ENCODE peak calls at places on chromosomes 13 and 19, in eight cellular contexts. N, H, I, S, V, X, Q and O are unnamed samples.

GRCh38 chr13:49935171-49936084 is 712 bp downstream of the SPRYD7 start:
- DNase-seq in N (peak; percentile 57), H (peak; percentile 82), I (no peak), S (peak; percentile 30), V (peak; percentile 55), X (peak; percentile 51), Q (no peak), O (peak; percentile 33)

GRCh38 chr19:51531349-51532315 is at the start of gene SIGLEC6:
- DNase-seq in N (no peak), H (no peak), I (peak; percentile 25), S (no peak), V (peak; percentile 41), X (no peak), Q (no peak), O (peak; percentile 45)

GRCh38 chr13:89923731-89924130 is 1423.8 kb upstream of the MIR17HG start:
- DNase-seq in N (peak; percentile 14), H (no peak), I (no peak), S (no peak), V (no peak), X (peak; percentile 81), Q (no peak), O (no peak)

GRCh38 chr13:106151056-106151699 is 384.3 kb downstream of the EFNB2 start:
- DNase-seq in N (peak; percentile 100), H (no peak), I (no peak), S (peak; percentile 35), V (no peak), X (peak; percentile 94), Q (no peak), O (no peak)

GRCh38 chr19:5054551-5055456 is 85.9 kb downstream of the KDM4B start:
- DNase-seq in N (no peak), H (no peak), I (no peak), S (no peak), V (peak; percentile 71), X (no peak), Q (no peak), O (peak; percentile 62)

GRCh38 chr13:34017231-34017630 is 199.3 kb downstream of the RFC3 start:
- DNase-seq in N (no peak), H (no peak), I (no peak), S (no peak), V (no peak), X (no peak), Q (no peak), O (no peak)

GRCh38 chr19:10503002-10503789 is at the start of gene KEAP1:
- DNase-seq in N (no peak), H (peak; percentile 84), I (no peak), S (peak; percentile 29), V (peak; percentile 61), X (peak; percentile 36), Q (no peak), O (peak; percentile 75)

GRCh38 chr13:51148952-51149573 is 38.0 kb upstream of the C13orf42 start:
- DNase-seq in N (peak; percentile 47), H (no peak), I (no peak), S (no peak), V (no peak), X (peak; percentile 68), Q (no peak), O (peak; percentile 33)

GRCh38 chr13:97372929-97373328 is 61.0 kb upstream of the RAP2A start:
- DNase-seq in N (no peak), H (no peak), I (no peak), S (no peak), V (no peak), X (no peak), Q (no peak), O (no peak)

GRCh38 chr13:102234618-102235017 is 167.2 kb downstream of the FGF14 start:
- DNase-seq in N (no peak), H (no peak), I (no peak), S (no peak), V (no peak), X (no peak), Q (no peak), O (no peak)

GRCh38 chr13:112737329-112737728 is 47.5 kb downstream of the ATP11A start:
- DNase-seq in N (no peak), H (peak; percentile 39), I (no peak), S (no peak), V (no peak), X (no peak), Q (no peak), O (no peak)

GRCh38 chr13:33855371-33855895 is 37.5 kb downstream of the RFC3 start:
- DNase-seq in N (no peak), H (no peak), I (no peak), S (no peak), V (no peak), X (no peak), Q (no peak), O (no peak)

GRCh38 chr13:100128373-100128772 is 39.5 kb downstream of the PCCA start:
- DNase-seq in N (peak; percentile 93), H (no peak), I (no peak), S (peak; percentile 10), V (no peak), X (peak; percentile 80), Q (no peak), O (no peak)

GRCh38 chr19:31286491-31286890 is 62.7 kb downstream of the TSHZ3 start:
- DNase-seq in N (no peak), H (no peak), I (no peak), S (no peak), V (no peak), X (no peak), Q (no peak), O (no peak)

GRCh38 chr13:86464193-86464592 is 665.0 kb upstream of the SLITRK6 start:
- DNase-seq in N (no peak), H (no peak), I (no peak), S (no peak), V (no peak), X (peak; percentile 20), Q (no peak), O (no peak)

GRCh38 chr19:12350890-12351197 is 14.6 kb downstream of the ZNF442 start:
- DNase-seq in N (no peak), H (no peak), I (no peak), S (no peak), V (no peak), X (peak; percentile 5), Q (no peak), O (no peak)

GRCh38 chr13:39616087-39616694 is 13.2 kb upstream of the LHFPL6 start:
- DNase-seq in N (peak; percentile 29), H (no peak), I (no peak), S (peak; percentile 53), V (peak; percentile 24), X (peak; percentile 79), Q (no peak), O (peak; percentile 36)

DNA sequence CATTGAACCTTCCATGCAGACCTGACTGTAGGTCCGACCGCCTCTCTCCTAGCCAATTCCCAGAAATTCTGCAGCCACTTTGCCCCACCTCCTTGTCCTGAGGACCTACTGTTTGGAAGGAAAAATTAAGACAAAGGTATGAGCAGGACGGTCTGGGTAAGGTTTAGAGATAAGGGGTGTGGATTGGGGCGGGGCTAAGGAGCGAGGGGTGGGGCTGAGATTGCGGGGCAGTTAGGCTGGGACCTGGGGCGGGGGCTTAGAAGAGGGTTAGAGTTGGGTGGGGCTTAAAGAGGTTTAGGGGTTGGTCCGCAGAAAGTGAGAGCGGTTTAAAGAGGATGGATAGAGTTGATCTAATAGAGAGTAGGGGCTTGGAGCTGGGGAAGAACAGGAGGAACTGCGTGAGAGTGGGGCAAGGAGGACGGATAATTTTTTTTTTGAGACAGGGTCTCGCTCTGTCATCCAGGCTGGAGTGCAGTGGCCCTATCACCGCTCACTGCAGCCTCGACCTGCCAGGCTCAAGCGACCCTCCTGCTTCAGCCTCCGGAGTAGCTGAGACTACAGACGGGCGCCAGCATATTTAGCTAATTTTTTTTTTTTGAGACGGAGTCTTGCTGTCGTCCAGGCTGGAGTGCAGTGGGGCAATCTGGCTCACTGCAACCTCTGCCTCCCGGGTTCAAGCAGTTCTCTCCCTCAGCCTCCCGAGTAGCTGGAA is 1.7 kb upstream of the ZNF865 start:
- DNase-seq in N (no peak), H (no peak), I (no peak), S (no peak), V (no peak), X (no peak), Q (no peak), O (no peak)
- H3K27ac ChIP-seq in N (no peak overlapping the region), H (no peak overlapping the region), I (no peak overlapping the region), S (peak overlapping the region; percentile 95), V (no peak overlapping the region), X (no peak overlapping the region), Q (peak overlapping the region; percentile 51), O (peak overlapping the region; percentile 98)

DNA sequence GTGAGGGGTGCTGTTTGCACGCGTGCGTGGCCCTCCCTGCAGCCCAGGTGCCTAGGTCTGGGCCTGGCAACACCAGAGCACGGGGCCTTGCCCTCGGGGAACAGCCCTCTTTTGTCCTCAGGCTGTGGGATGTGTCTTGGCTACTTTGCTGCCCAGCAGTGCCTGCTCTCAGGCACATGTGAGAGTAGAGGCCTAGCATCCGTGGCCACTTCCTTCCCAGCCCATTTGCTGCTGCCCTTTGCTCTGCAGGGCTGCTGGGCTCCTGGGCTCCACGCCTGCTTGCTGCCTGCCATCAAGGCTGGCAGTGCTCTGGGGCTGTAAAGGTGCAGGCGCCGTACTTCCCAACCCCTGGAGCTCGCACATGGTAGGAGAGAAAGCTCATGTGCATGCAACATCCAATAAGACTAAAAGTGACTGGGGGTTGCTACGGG is 46.6 kb downstream of the CAPN12 start:
- DNase-seq in N (no peak), H (no peak), I (no peak), S (no peak), V (no peak), X (no peak), Q (no peak), O (no peak)
- H3K4me1 ChIP-seq in N (peaks cover 41% of the 10 kb centered on the region), H (peaks cover 2% of the 10 kb centered on the region), I (peaks cover 47% of the 10 kb centered on the region), S (peaks cover 98% of the 10 kb centered on the region), V (peaks cover 56% of the 10 kb centered on the region), X (peaks cover 34% of the 10 kb centered on the region), Q (peaks cover 100% of the 10 kb centered on the region), O (peaks cover 21% of the 10 kb centered on the region)

GRCh38 chr13:80690208-80690607 is 349.3 kb upstream of the SPRY2 start:
- DNase-seq in N (no peak), H (no peak), I (no peak), S (no peak), V (no peak), X (no peak), Q (no peak), O (no peak)

DNA sequence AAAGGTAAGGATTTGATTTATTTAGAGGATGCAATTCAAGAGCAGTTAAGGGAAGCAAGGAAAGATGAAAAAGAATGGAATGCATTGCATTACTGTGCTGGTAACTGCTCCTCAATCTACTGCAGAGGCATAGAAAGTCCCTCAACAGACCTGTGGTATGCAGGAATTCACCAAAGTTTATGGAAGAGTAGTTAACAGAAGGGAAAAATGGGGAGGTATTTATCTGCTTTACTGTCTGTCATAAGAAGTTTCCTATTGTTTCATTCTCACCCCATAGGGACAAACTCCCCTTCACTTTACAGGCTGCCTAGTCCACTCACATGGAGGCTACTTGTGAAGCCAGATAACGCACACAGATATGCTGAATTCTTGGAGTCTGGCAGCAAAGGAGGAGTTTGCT is 354.9 kb upstream of the SPRY2 start:
- DNase-seq in N (no peak), H (no peak), I (no peak), S (no peak), V (no peak), X (no peak), Q (no peak), O (no peak)
- H3K27ac ChIP-seq in N (no peak overlapping the region), H (no peak overlapping the region), I (no peak overlapping the region), S (no peak overlapping the region), V (no peak overlapping the region), X (no peak overlapping the region), Q (no peak overlapping the region), O (no peak overlapping the region)

GRCh38 chr13:30308548-30308947 is 1.2 kb upstream of the KATNAL1 start:
- DNase-seq in N (peak; percentile 47), H (no peak), I (no peak), S (no peak), V (no peak), X (peak; percentile 40), Q (no peak), O (no peak)
- H3K4me1 ChIP-seq in N (peaks cover 28% of the 10 kb centered on the region), H (no peaks in the 10 kb centered on the region), I (peaks cover 19% of the 10 kb centered on the region), S (peaks cover 30% of the 10 kb centered on the region), V (peaks cover 2% of the 10 kb centered on the region), X (peaks cover 12% of the 10 kb centered on the region), Q (peaks cover 17% of the 10 kb centered on the region), O (peaks cover 24% of the 10 kb centered on the region)